ENCODE peak calls at places on chromosomes 5 and 9, in four cellular contexts. One of them, this sample, is unnamed. For H3K36me3, the result is how much of the 10 kb centered on the place peaks cover.

GRCh38 chr5:99355881-99356280 is 427.1 kb upstream of the CHD1 start:
- DNase-seq in lower lobe of right lung: no peak
- DNase-seq in neural progenitor cell: no peak
- DNase-seq in heart left ventricle: no peak
- DNase-seq in this sample: no peak

GRCh38 chr5:96113170-96113939 is 151.7 kb upstream of the ELL2 start:
- DNase-seq in heart left ventricle: no peak
- DNase-seq in neural progenitor cell: no peak
- DNase-seq in lower lobe of right lung: no peak
- DNase-seq in this sample: no peak

GRCh38 chr9:93303806-93304573 is 120.1 kb downstream of the WNK2 start:
- DNase-seq in heart left ventricle: no peak
- DNase-seq in neural progenitor cell: no peak
- DNase-seq in lower lobe of right lung: no peak
- DNase-seq in this sample: peak

GRCh38 chr9:94593459-94594345 is at the start of gene FBP2:
- DNase-seq in neural progenitor cell: no peak
- DNase-seq in heart left ventricle: no peak
- DNase-seq in lower lobe of right lung: no peak
- DNase-seq in this sample: no peak

GRCh38 chr5:154166901-154167791 is 23.4 kb upstream of the GALNT10 start:
- DNase-seq in lower lobe of right lung: no peak
- DNase-seq in heart left ventricle: no peak
- DNase-seq in neural progenitor cell: peak
- DNase-seq in this sample: no peak

GRCh38 chr5:77698920-77699319 is 60.4 kb upstream of the OTP start:
- DNase-seq in neural progenitor cell: no peak
- DNase-seq in heart left ventricle: no peak
- DNase-seq in lower lobe of right lung: no peak
- DNase-seq in this sample: no peak

GRCh38 chr9:31799953-31800609 is 584.4 kb upstream of the ACO1 start:
- DNase-seq in neural progenitor cell: peak
- DNase-seq in lower lobe of right lung: no peak
- DNase-seq in heart left ventricle: no peak
- DNase-seq in this sample: no peak

GRCh38 chr5:169126376-169127043 is 174.4 kb downstream of the SLIT3 start:
- DNase-seq in heart left ventricle: no peak
- DNase-seq in neural progenitor cell: no peak
- DNase-seq in lower lobe of right lung: no peak
- DNase-seq in this sample: peak

GRCh38 chr5:39503148-39503547 is 78.4 kb upstream of the DAB2 start:
- DNase-seq in lower lobe of right lung: no peak
- DNase-seq in neural progenitor cell: no peak
- DNase-seq in heart left ventricle: peak
- DNase-seq in this sample: no peak

GRCh38 chr9:36976371-36977030 is 57.6 kb downstream of the PAX5 start:
- DNase-seq in heart left ventricle: no peak
- DNase-seq in lower lobe of right lung: no peak
- DNase-seq in neural progenitor cell: no peak
- DNase-seq in this sample: no peak

GRCh38 chr5:147621016-147621415 is 111.1 kb upstream of the DPYSL3 start:
- DNase-seq in lower lobe of right lung: no peak
- DNase-seq in neural progenitor cell: no peak
- DNase-seq in heart left ventricle: no peak
- DNase-seq in this sample: no peak

GRCh38 chr5:11617080-11617479 is 287.2 kb downstream of the CTNND2 start:
- DNase-seq in lower lobe of right lung: no peak
- DNase-seq in neural progenitor cell: no peak
- DNase-seq in heart left ventricle: no peak
- DNase-seq in this sample: no peak

GRCh38 chr9:88775037-88775471 is 216.2 kb upstream of the S1PR3 start:
- DNase-seq in lower lobe of right lung: no peak
- DNase-seq in heart left ventricle: no peak
- DNase-seq in neural progenitor cell: no peak
- DNase-seq in this sample: no peak

GRCh38 chr9:131624636-131625241 is 79.4 kb downstream of the PRRT1B start:
- DNase-seq in neural progenitor cell: no peak
- DNase-seq in heart left ventricle: peak
- DNase-seq in lower lobe of right lung: no peak
- DNase-seq in this sample: peak

GRCh38 chr9:113590991-113591898 is 127.7 kb downstream of the RGS3 start:
- DNase-seq in lower lobe of right lung: peak
- DNase-seq in neural progenitor cell: peak
- DNase-seq in heart left ventricle: peak
- DNase-seq in this sample: peak

GRCh38 chr5:67301285-67301904 is 104.8 kb upstream of the CD180 start:
- DNase-seq in heart left ventricle: peak
- DNase-seq in neural progenitor cell: no peak
- DNase-seq in lower lobe of right lung: peak
- DNase-seq in this sample: peak

GRCh38 chr5:76663573-76663972 is 40.4 kb upstream of the F2RL2 start:
- DNase-seq in heart left ventricle: no peak
- DNase-seq in neural progenitor cell: no peak
- DNase-seq in lower lobe of right lung: no peak
- DNase-seq in this sample: no peak

GRCh38 chr9:89021154-89021803 is 30.0 kb downstream of the S1PR3 start:
- DNase-seq in neural progenitor cell: no peak
- DNase-seq in heart left ventricle: no peak
- DNase-seq in lower lobe of right lung: no peak
- DNase-seq in this sample: peak

GRCh38 chr5:5467737-5468136 is 45.3 kb downstream of the ICE1 start:
- DNase-seq in lower lobe of right lung: no peak
- DNase-seq in heart left ventricle: no peak
- DNase-seq in neural progenitor cell: no peak
- DNase-seq in this sample: no peak

GRCh38 chr9:132753593-132753880 is 83.3 kb downstream of the GTF3C4 start:
- DNase-seq in neural progenitor cell: no peak
- DNase-seq in lower lobe of right lung: no peak
- DNase-seq in heart left ventricle: no peak
- DNase-seq in this sample: peak

GRCh38 chr5:157383151-157383810 is 76.7 kb upstream of the NIPAL4 start:
- DNase-seq in neural progenitor cell: no peak
- DNase-seq in heart left ventricle: no peak
- DNase-seq in lower lobe of right lung: no peak
- DNase-seq in this sample: no peak

GRCh38 chr9:127559247-127559680 is 52.8 kb upstream of the STXBP1 start:
- DNase-seq in neural progenitor cell: no peak
- DNase-seq in lower lobe of right lung: no peak
- DNase-seq in heart left ventricle: no peak
- DNase-seq in this sample: no peak

GRCh38 chr9:134570151-134570621 is 71.4 kb upstream of the COL5A1 start:
- DNase-seq in heart left ventricle: no peak
- DNase-seq in neural progenitor cell: no peak
- DNase-seq in lower lobe of right lung: peak
- DNase-seq in this sample: peak

GRCh38 chr5:115831163-115831768 is 10.1 kb downstream of the ATG12 start:
- DNase-seq in neural progenitor cell: peak
- DNase-seq in heart left ventricle: no peak
- DNase-seq in lower lobe of right lung: no peak
- DNase-seq in this sample: no peak

GRCh38 chr9:104485014-104485413 is 19.0 kb upstream of the OR13F1 start:
- DNase-seq in neural progenitor cell: no peak
- DNase-seq in heart left ventricle: no peak
- DNase-seq in lower lobe of right lung: no peak
- DNase-seq in this sample: no peak

GRCh38 chr5:5021436-5021835 is 118.7 kb upstream of the ADAMTS16 start:
- DNase-seq in lower lobe of right lung: no peak
- DNase-seq in neural progenitor cell: no peak
- DNase-seq in heart left ventricle: no peak
- DNase-seq in this sample: no peak

GRCh38 chr5:135222771-135223170 is 176.3 kb downstream of the MACROH2A1 start:
- DNase-seq in neural progenitor cell: no peak
- DNase-seq in lower lobe of right lung: peak
- DNase-seq in heart left ventricle: no peak
- DNase-seq in this sample: no peak

GRCh38 chr9:79817469-79818004 is 245.8 kb downstream of the TLE4 start:
- DNase-seq in heart left ventricle: peak
- DNase-seq in lower lobe of right lung: no peak
- DNase-seq in neural progenitor cell: peak
- DNase-seq in this sample: no peak

GRCh38 chr9:36031774-36032565 is 4.7 kb upstream of the RECK start:
- DNase-seq in heart left ventricle: no peak
- DNase-seq in lower lobe of right lung: no peak
- DNase-seq in neural progenitor cell: no peak
- DNase-seq in this sample: no peak

GRCh38 chr9:13939129-13939528 is 374.8 kb downstream of the NFIB start:
- DNase-seq in lower lobe of right lung: no peak
- DNase-seq in neural progenitor cell: no peak
- DNase-seq in heart left ventricle: no peak
- DNase-seq in this sample: no peak

GRCh38 chr9:89466451-89467277 is 31.2 kb downstream of the SEMA4D start:
- DNase-seq in lower lobe of right lung: no peak
- DNase-seq in heart left ventricle: no peak
- DNase-seq in neural progenitor cell: no peak
- DNase-seq in this sample: no peak

GRCh38 chr5:79728396-79728795 is 38.8 kb downstream of the CMYA5 start:
- DNase-seq in neural progenitor cell: no peak
- DNase-seq in lower lobe of right lung: no peak
- DNase-seq in heart left ventricle: no peak
- DNase-seq in this sample: no peak

GRCh38 chr9:79572032-79572890 is 496 bp downstream of the TLE4 start:
- DNase-seq in lower lobe of right lung: peak
- DNase-seq in heart left ventricle: peak
- DNase-seq in neural progenitor cell: peak
- DNase-seq in this sample: peak

GRCh38 chr5:964821-965220 is 43.8 kb upstream of the NKD2 start:
- DNase-seq in heart left ventricle: no peak
- DNase-seq in lower lobe of right lung: no peak
- DNase-seq in neural progenitor cell: no peak
- DNase-seq in this sample: no peak

GRCh38 chr5:107624233-107624632 is 46.5 kb downstream of the EFNA5 start:
- DNase-seq in neural progenitor cell: no peak
- DNase-seq in heart left ventricle: no peak
- DNase-seq in lower lobe of right lung: no peak
- DNase-seq in this sample: no peak

GRCh38 chr5:82312373-82312856 is 34.3 kb upstream of the RPS23 start:
- DNase-seq in lower lobe of right lung: no peak
- DNase-seq in heart left ventricle: peak
- DNase-seq in neural progenitor cell: peak
- DNase-seq in this sample: no peak

GRCh38 chr5:9543266-9543925 is 2.5 kb downstream of the SEMA5A start:
- DNase-seq in neural progenitor cell: no peak
- DNase-seq in lower lobe of right lung: no peak
- DNase-seq in heart left ventricle: no peak
- DNase-seq in this sample: no peak
- H3K27ac ChIP-seq in neural progenitor cell: no peak
- H3K27ac ChIP-seq in lower lobe of right lung: no peak
- H3K27ac ChIP-seq in heart left ventricle: peak
- H3K27ac ChIP-seq in this sample: peak

GRCh38 chr5:72138943-72139467 is 31.7 kb downstream of the MAP1B start:
- DNase-seq in heart left ventricle: no peak
- DNase-seq in neural progenitor cell: no peak
- DNase-seq in lower lobe of right lung: no peak
- DNase-seq in this sample: no peak
- H3K36me3 ChIP-seq in heart left ventricle: under half
- H3K36me3 ChIP-seq in neural progenitor cell: under half
- H3K36me3 ChIP-seq in lower lobe of right lung: under half
- H3K36me3 ChIP-seq in this sample: under half

GRCh38 chr9:136728080-136728547 is 14.6 kb downstream of the LCN10 start:
- DNase-seq in neural progenitor cell: peak
- DNase-seq in lower lobe of right lung: peak
- DNase-seq in heart left ventricle: peak
- DNase-seq in this sample: peak
- H3K27ac ChIP-seq in neural progenitor cell: no peak
- H3K27ac ChIP-seq in lower lobe of right lung: peak
- H3K27ac ChIP-seq in heart left ventricle: peak
- H3K27ac ChIP-seq in this sample: peak

DNA sequence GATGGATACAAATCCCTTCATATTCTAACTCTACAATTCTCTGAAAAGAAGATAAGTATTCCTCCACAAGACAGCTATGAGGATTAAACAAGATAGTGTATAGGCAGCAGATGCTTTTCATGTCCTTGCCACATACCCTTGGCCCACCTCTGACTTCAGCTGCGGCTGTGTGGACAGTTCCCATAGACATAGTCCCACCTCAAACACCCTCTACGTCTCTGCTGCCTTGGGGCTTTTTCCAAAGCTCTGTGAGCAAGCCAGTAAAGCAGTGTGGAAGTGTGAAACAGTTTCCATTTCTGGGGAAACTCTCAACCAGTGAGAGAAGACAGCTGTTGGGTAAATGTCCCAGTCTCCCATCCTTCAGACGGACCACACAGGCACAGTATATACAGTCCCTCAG is 125.5 kb downstream of the CDK5RAP2 start:
- DNase-seq in heart left ventricle: no peak
- DNase-seq in lower lobe of right lung: no peak
- DNase-seq in neural progenitor cell: no peak
- DNase-seq in this sample: no peak
- H3K36me3 ChIP-seq in heart left ventricle: half or more
- H3K36me3 ChIP-seq in lower lobe of right lung: half or more
- H3K36me3 ChIP-seq in neural progenitor cell: under half
- H3K36me3 ChIP-seq in this sample: under half

GRCh38 chr9:994005-994404 is 17.6 kb downstream of the DMRT3 start:
- DNase-seq in heart left ventricle: no peak
- DNase-seq in neural progenitor cell: no peak
- DNase-seq in lower lobe of right lung: no peak
- DNase-seq in this sample: no peak

GRCh38 chr9:995192-995591 is 18.7 kb downstream of the DMRT3 start:
- DNase-seq in lower lobe of right lung: no peak
- DNase-seq in heart left ventricle: no peak
- DNase-seq in neural progenitor cell: no peak
- DNase-seq in this sample: no peak

DNA sequence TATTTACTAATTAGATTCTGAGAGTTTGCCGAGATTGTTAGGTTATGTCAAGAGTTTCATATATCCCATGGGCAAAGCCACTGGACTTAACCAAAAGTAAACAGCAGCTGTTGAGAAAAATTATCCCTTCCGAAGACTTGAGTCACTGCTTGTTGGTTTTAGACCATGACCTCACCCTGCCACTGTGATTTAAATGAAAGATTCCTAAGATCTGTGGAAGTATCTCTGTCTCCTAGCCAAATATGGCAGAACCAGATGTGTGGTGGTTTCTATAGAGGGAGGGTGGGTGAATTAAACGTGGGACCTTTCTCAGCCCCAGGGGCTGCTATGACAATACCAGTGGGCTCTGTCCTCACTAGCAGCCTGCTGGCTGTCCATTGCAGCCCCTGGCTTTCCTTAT is 19.3 kb downstream of the DMRT3 start:
- DNase-seq in lower lobe of right lung: no peak
- DNase-seq in neural progenitor cell: no peak
- DNase-seq in heart left ventricle: no peak
- DNase-seq in this sample: no peak
- H3K27ac ChIP-seq in lower lobe of right lung: no peak
- H3K27ac ChIP-seq in neural progenitor cell: no peak
- H3K27ac ChIP-seq in heart left ventricle: no peak
- H3K27ac ChIP-seq in this sample: no peak

GRCh38 chr5:140524003-140524402 is 23.5 kb upstream of the EIF4EBP3 start:
- DNase-seq in lower lobe of right lung: no peak
- DNase-seq in neural progenitor cell: no peak
- DNase-seq in heart left ventricle: no peak
- DNase-seq in this sample: no peak
- H3K36me3 ChIP-seq in lower lobe of right lung: half or more
- H3K36me3 ChIP-seq in neural progenitor cell: under half
- H3K36me3 ChIP-seq in heart left ventricle: half or more
- H3K36me3 ChIP-seq in this sample: under half

GRCh38 chr5:179319123-179319522 is 26.1 kb downstream of the ADAMTS2 start:
- DNase-seq in neural progenitor cell: no peak
- DNase-seq in lower lobe of right lung: no peak
- DNase-seq in heart left ventricle: no peak
- DNase-seq in this sample: no peak
- H3K27ac ChIP-seq in neural progenitor cell: no peak
- H3K27ac ChIP-seq in lower lobe of right lung: no peak
- H3K27ac ChIP-seq in heart left ventricle: no peak
- H3K27ac ChIP-seq in this sample: no peak

GRCh38 chr5:88765798-88766197 is 117.2 kb downstream of the MEF2C start:
- DNase-seq in lower lobe of right lung: no peak
- DNase-seq in heart left ventricle: no peak
- DNase-seq in neural progenitor cell: no peak
- DNase-seq in this sample: no peak
- H3K36me3 ChIP-seq in lower lobe of right lung: under half
- H3K36me3 ChIP-seq in heart left ventricle: under half
- H3K36me3 ChIP-seq in neural progenitor cell: under half
- H3K36me3 ChIP-seq in this sample: under half

This sample was measured in kidney.